ENCODE peak calls at places on chromosomes 13 and 19, in four cellular contexts. Q is adrenal gland; E is lung; R is effector memory CD8-positive, alpha-beta T cell. G is an unnamed sample.

GRCh38 chr13:64078480-64078936 is 2662.9 kb upstream of the PCDH20 start:
- DNase-seq in Q (no peak), E (no peak), R (no peak), G (no peak)

GRCh38 chr13:44989941-44990340 is 603 bp downstream of the GPALPP1 start:
- DNase-seq in Q (no peak), E (no peak), R (no peak), G (peak)

GRCh38 chr19:37986048-37986750 is 79.2 kb downstream of the SIPA1L3 start:
- DNase-seq in Q (no peak), E (no peak), R (no peak), G (no peak)

GRCh38 chr13:99185606-99186005 is 15.0 kb upstream of the UBAC2 start:
- DNase-seq in Q (no peak), E (no peak), R (no peak), G (no peak)

GRCh38 chr19:55472463-55472862 is 4.0 kb upstream of the ZNF628 start:
- DNase-seq in Q (no peak), E (no peak), R (no peak), G (no peak)

GRCh38 chr19:54287456-54287855 is 6.5 kb upstream of the LILRB2 start:
- DNase-seq in Q (no peak), E (no peak), R (no peak), G (no peak)

GRCh38 chr19:10291554-10292205 is 1.9 kb downstream of the ICAM5 start:
- DNase-seq in Q (no peak), E (no peak), R (no peak), G (no peak)

GRCh38 chr19:42360787-42361544 is 29.1 kb downstream of the CNFN start:
- DNase-seq in Q (no peak), E (no peak), R (no peak), G (no peak)

GRCh38 chr13:55613429-55614187 is 1527.1 kb upstream of the PRR20A start:
- DNase-seq in Q (no peak), E (no peak), R (no peak), G (no peak)

GRCh38 chr13:29136341-29136740 is 316.2 kb downstream of the MTUS2 start:
- DNase-seq in Q (no peak), E (no peak), R (no peak), G (no peak)

GRCh38 chr19:6577410-6578125 is 13.4 kb downstream of the CD70 start:
- DNase-seq in Q (no peak), E (no peak), R (no peak), G (no peak)

GRCh38 chr19:34337747-34338146 is 27.2 kb upstream of the GPI start:
- DNase-seq in Q (peak), E (no peak), R (no peak), G (no peak)

GRCh38 chr13:97810152-97810551 is 143.3 kb upstream of the IPO5 start:
- DNase-seq in Q (no peak), E (no peak), R (no peak), G (no peak)

GRCh38 chr13:88979465-88980180 is 1308.5 kb downstream of the SLITRK5 start:
- DNase-seq in Q (no peak), E (no peak), R (no peak), G (peak)

GRCh38 chr13:75368167-75368566 is 113.8 kb downstream of the TBC1D4 start:
- DNase-seq in Q (no peak), E (no peak), R (no peak), G (peak)

GRCh38 chr13:39634956-39635355 is 20.5 kb upstream of the COG6 start:
- DNase-seq in Q (no peak), E (no peak), R (no peak), G (no peak)

GRCh38 chr19:55341191-55342043 is 1.7 kb downstream of the KMT5C start:
- DNase-seq in Q (peak), E (peak), R (no peak), G (peak)

GRCh38 chr19:53865918-53866696 is 1.6 kb upstream of the MYADM start:
- DNase-seq in Q (peak), E (peak), R (peak), G (peak)

GRCh38 chr19:50759886-50760285 is 10.4 kb upstream of the GPR32 start:
- DNase-seq in Q (no peak), E (no peak), R (no peak), G (no peak)

GRCh38 chr19:29881386-29881785 is 60.7 kb upstream of the URI1 start:
- DNase-seq in Q (no peak), E (no peak), R (no peak), G (no peak)

G was measured in activated CD4-positive, alpha-beta T cell treated with anti-CD3 and anti-CD28 coated beads for 36 hours.